ENCODE peak calls at places on chromosomes 1 and 21, in six cellular contexts. H, V, Q, R, K and B are unnamed samples.

GRCh38 chr1:231252336-231252735 is 11.3 kb downstream of the GNPAT start:
- DNase-seq in H (no peak), V (no peak), Q (no peak), R (peak; percentile 36), K (no peak), B (no peak)

GRCh38 chr1:212228591-212229119 is 56.6 kb upstream of the PPP2R5A start:
- DNase-seq in H (peak; percentile 78), V (no peak), Q (no peak), R (no peak), K (no peak), B (peak; percentile 35)

GRCh38 chr1:28313710-28314510 is 14.9 kb upstream of the MED18 start:
- DNase-seq in H (peak; percentile 90), V (no peak), Q (no peak), R (peak; percentile 87), K (peak; percentile 46), B (peak; percentile 85)

GRCh38 chr1:18597159-18598042 is 33.2 kb upstream of the PAX7 start:
- DNase-seq in H (peak; percentile 76), V (peak; percentile 43), Q (peak; percentile 40), R (peak; percentile 53), K (peak; percentile 46), B (peak; percentile 62)

GRCh38 chr1:162033445-162033844 is 9.8 kb upstream of the OLFML2B start:
- DNase-seq in H (no peak), V (no peak), Q (no peak), R (no peak), K (no peak), B (no peak)

GRCh38 chr1:232428781-232429530 is 201.0 kb downstream of the SIPA1L2 start:
- DNase-seq in H (no peak), V (no peak), Q (no peak), R (no peak), K (no peak), B (no peak)

GRCh38 chr1:235067396-235068154 is 61.1 kb downstream of the TOMM20 start:
- DNase-seq in H (peak; percentile 87), V (no peak), Q (peak; percentile 69), R (peak; percentile 100), K (peak; percentile 90), B (peak; percentile 95)

GRCh38 chr21:25396135-25396711 is 211.1 kb downstream of the MRPL39 start:
- DNase-seq in H (no peak), V (no peak), Q (no peak), R (no peak), K (no peak), B (no peak)

GRCh38 chr1:245277276-245277675 is 122.5 kb downstream of the KIF26B start:
- DNase-seq in H (no peak), V (no peak), Q (no peak), R (peak; percentile 31), K (no peak), B (peak; percentile 59)

GRCh38 chr1:74733616-74734484 is 898 bp downstream of the TYW3 start:
- DNase-seq in H (no peak), V (peak; percentile 41), Q (no peak), R (peak; percentile 77), K (peak; percentile 60), B (peak; percentile 58)

GRCh38 chr1:151762941-151763921 is at the start of gene MRPL9:
- DNase-seq in H (peak; percentile 92), V (peak; percentile 84), Q (peak; percentile 82), R (peak; percentile 84), K (peak; percentile 86), B (peak; percentile 93)

GRCh38 chr1:28553229-28553930 is 495 bp downstream of the TRNAU1AP start:
- DNase-seq in H (peak; percentile 75), V (no peak), Q (peak; percentile 55), R (peak; percentile 43), K (peak; percentile 49), B (peak; percentile 36)

GRCh38 chr1:11168731-11169130 is 20.4 kb upstream of the ANGPTL7 start:
- DNase-seq in H (no peak), V (no peak), Q (no peak), R (no peak), K (no peak), B (no peak)

GRCh38 chr1:23756676-23757075 is 13.4 kb downstream of the ELOA start:
- DNase-seq in H (no peak), V (no peak), Q (no peak), R (peak; percentile 45), K (no peak), B (no peak)

GRCh38 chr1:70140343-70140742 is 65.0 kb downstream of the LRRC40 start:
- DNase-seq in H (no peak), V (no peak), Q (no peak), R (no peak), K (no peak), B (no peak)

GRCh38 chr1:220281159-220281574 is 8.9 kb upstream of the RAB3GAP2 start:
- DNase-seq in H (no peak), V (no peak), Q (no peak), R (peak; percentile 77), K (no peak), B (peak; percentile 8)
- TF ChIP-seq CTCF in H (peak; percentile 36), V (no peak), Q (peak; percentile 19), R (peak; percentile 93), K (no peak), B (no peak)

GRCh38 chr1:114740331-114740730 is 17.5 kb downstream of the CSDE1 start:
- DNase-seq in H (no peak), V (no peak), Q (no peak), R (no peak), K (no peak), B (no peak)
- TF ChIP-seq CTCF in H (no peak), V (no peak), Q (no peak), R (no peak), K (no peak), B (no peak)

DNA sequence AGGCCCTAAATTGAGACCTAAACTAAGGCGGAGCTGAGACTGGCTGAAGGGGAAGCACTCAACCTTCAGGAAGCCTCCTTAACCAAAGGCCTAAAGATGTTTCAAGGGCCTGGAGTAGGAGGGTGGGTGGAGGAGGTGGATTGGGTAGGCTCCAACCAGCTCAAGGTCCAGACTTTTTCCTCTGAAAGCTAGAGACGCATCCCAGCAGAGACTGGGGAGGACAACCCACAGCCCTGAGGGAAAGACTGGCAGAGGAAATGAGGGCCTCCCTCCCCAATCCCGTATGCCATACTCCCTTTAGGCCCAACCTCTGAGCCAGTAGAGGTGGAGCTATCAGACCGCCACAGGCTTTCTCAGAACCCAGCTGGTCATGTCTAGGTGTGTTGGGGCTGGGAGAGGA is 1.1 kb downstream of the ECM1 start:
- DNase-seq in H (no peak), V (no peak), Q (no peak), R (no peak), K (no peak), B (no peak)
- TF ChIP-seq CTCF in H (no peak), V (no peak), Q (no peak), R (no peak), K (no peak), B (no peak)

GRCh38 chr1:239140968-239141367 is 245.4 kb upstream of the CHRM3 start:
- DNase-seq in H (no peak), V (no peak), Q (no peak), R (no peak), K (no peak), B (no peak)
- TF ChIP-seq CTCF in H (no peak), V (no peak), Q (no peak), R (no peak), K (no peak), B (no peak)

GRCh38 chr1:37514350-37515184 is at the start of gene MEAF6:
- DNase-seq in H (peak; percentile 93), V (peak; percentile 85), Q (peak; percentile 81), R (peak; percentile 80), K (peak; percentile 83), B (peak; percentile 89)
- TF ChIP-seq CTCF in H (peak; percentile 67), V (peak; percentile 84), Q (peak; percentile 92), R (peak; percentile 72), K (peak; percentile 44), B (peak; percentile 93)